ENCODE peak calls at places on chromosomes 11 and 22, in nine cellular contexts. W is stomach, M is endothelial cell of umbilical vein, L is transverse colon, J is H1, A is body of pancreas, T is uterus, U is breast epithelium, X is ovary. I is an unnamed sample.

GRCh38 chr22:47112566-47112965 is 350.1 kb downstream of the TBC1D22A start:
- DNase-seq in W (no peak), M (no peak), L (no peak), J (no peak), A (no peak), T (no peak), U (no peak), X (no peak), I (no peak)

GRCh38 chr11:77175869-77176539 is 48.0 kb downstream of the MYO7A start:
- DNase-seq in W (no peak), M (no peak), L (no peak), J (no peak), A (no peak), T (no peak), U (no peak), X (no peak), I (peak; percentile 46)

GRCh38 chr11:65777821-65778361 is 2.9 kb downstream of the AP5B1 start:
- DNase-seq in W (peak; percentile 24), M (no peak), L (no peak), J (no peak), A (no peak), T (no peak), U (peak; percentile 33), X (no peak), I (peak; percentile 7)

GRCh38 chr11:30683176-30683575 is 97.0 kb upstream of the MPPED2 start:
- DNase-seq in W (no peak), M (no peak), L (no peak), J (no peak), A (no peak), T (no peak), U (no peak), X (no peak), I (no peak)

GRCh38 chr11:74620537-74620936 is 28.2 kb downstream of the POLD3 start:
- DNase-seq in W (no peak), M (no peak), L (no peak), J (no peak), A (no peak), T (no peak), U (no peak), X (no peak), I (no peak)

GRCh38 chr11:109961261-109961660 is 131.9 kb upstream of the ZC3H12C start:
- DNase-seq in W (no peak), M (no peak), L (no peak), J (no peak), A (no peak), T (no peak), U (no peak), X (no peak), I (no peak)

GRCh38 chr22:27879923-27880322 is 39.1 kb downstream of the PITPNB start:
- DNase-seq in W (no peak), M (peak; percentile 57), L (no peak), J (no peak), A (no peak), T (no peak), U (no peak), X (no peak), I (no peak)

GRCh38 chr22:46972256-46972655 is 209.8 kb downstream of the TBC1D22A start:
- DNase-seq in W (no peak), M (no peak), L (no peak), J (no peak), A (no peak), T (no peak), U (no peak), X (no peak), I (no peak)

GRCh38 chr11:46308632-46309419 is 31.4 kb downstream of the CREB3L1 start:
- DNase-seq in W (peak; percentile 79), M (peak; percentile 60), L (peak; percentile 81), J (peak; percentile 60), A (peak; percentile 73), T (peak; percentile 77), U (peak; percentile 83), X (peak; percentile 89), I (peak; percentile 89)

GRCh38 chr11:1665313-1665712 is 31.7 kb upstream of the KRTAP5-6 start:
- DNase-seq in W (no peak), M (no peak), L (no peak), J (no peak), A (no peak), T (no peak), U (no peak), X (no peak), I (no peak)

GRCh38 chr11:76671236-76671590 is 666 bp upstream of the LRRC32 start:
- DNase-seq in W (no peak), M (no peak), L (no peak), J (no peak), A (no peak), T (no peak), U (no peak), X (no peak), I (no peak)

GRCh38 chr11:66080055-66080817 is 10.2 kb downstream of the PACS1 start:
- DNase-seq in W (peak; percentile 51), M (peak; percentile 21), L (peak; percentile 54), J (no peak), A (peak; percentile 58), T (peak; percentile 41), U (no peak), X (no peak), I (no peak)

GRCh38 chr22:50102946-50103345 is 13.1 kb downstream of the MOV10L1 start:
- DNase-seq in W (no peak), M (no peak), L (no peak), J (no peak), A (no peak), T (no peak), U (no peak), X (no peak), I (no peak)

GRCh38 chr22:48950151-48950915 is 877.3 kb downstream of the BRD1 start:
- DNase-seq in W (peak; percentile 18), M (no peak), L (peak; percentile 4), J (no peak), A (no peak), T (no peak), U (no peak), X (no peak), I (peak; percentile 2)

GRCh38 chr11:7688238-7688826 is 15.0 kb upstream of the CYB5R2 start:
- DNase-seq in W (no peak), M (peak; percentile 36), L (no peak), J (no peak), A (no peak), T (no peak), U (no peak), X (no peak), I (no peak)

DNA sequence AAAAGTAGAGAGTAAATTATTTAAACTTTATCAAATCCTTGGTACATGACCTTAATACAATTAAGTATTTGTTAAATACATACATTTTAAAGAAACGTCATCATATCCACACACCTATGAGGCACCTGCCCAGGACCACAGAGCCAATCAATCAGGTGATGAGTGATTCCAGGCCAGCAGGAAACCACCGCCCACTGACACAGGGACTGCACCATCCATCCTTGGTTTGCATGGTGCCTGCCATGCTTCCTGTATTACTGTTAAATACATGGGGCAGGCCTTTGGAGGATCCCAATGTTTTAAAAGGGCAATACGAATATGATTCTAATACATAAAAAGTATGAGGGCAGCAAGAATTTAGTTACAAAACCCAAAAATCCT is 7.0 kb upstream of the TBC1D10A start:
- DNase-seq in W (no peak), M (no peak), L (no peak), J (no peak), A (no peak), T (no peak), U (no peak), X (no peak), I (no peak)
- TF ChIP-seq POLR2A in W (no peak), M (no peak), L (no peak), J (no peak), A (no peak), T (no peak), U (no peak), X (no peak), I (no peak)

GRCh38 chr22:41226728-41227655 is 13.7 kb downstream of the CHADL start:
- DNase-seq in W (no peak), M (no peak), L (no peak), J (no peak), A (no peak), T (no peak), U (no peak), X (no peak), I (no peak)

GRCh38 chr22:41223535-41223934 is 17.2 kb downstream of the CHADL start:
- DNase-seq in W (no peak), M (no peak), L (no peak), J (no peak), A (no peak), T (no peak), U (no peak), X (no peak), I (no peak)

GRCh38 chr22:41217553-41218157 is 12.5 kb downstream of the L3MBTL2 start:
- DNase-seq in W (peak; percentile 42), M (peak; percentile 72), L (peak; percentile 56), J (no peak), A (peak; percentile 34), T (peak; percentile 67), U (no peak), X (peak; percentile 91), I (peak; percentile 69)

GRCh38 chr22:41216984-41217383 is 11.9 kb downstream of the L3MBTL2 start:
- DNase-seq in W (no peak), M (no peak), L (no peak), J (no peak), A (no peak), T (no peak), U (no peak), X (peak; percentile 66), I (no peak)

GRCh38 chr22:41222846-41223507 is 17.8 kb downstream of the CHADL start:
- DNase-seq in W (no peak), M (no peak), L (no peak), J (no peak), A (no peak), T (no peak), U (no peak), X (no peak), I (no peak)
- H3K36me3 ChIP-seq in W (peaks cover 96% of the 10 kb centered on the region), M (peaks cover 10% of the 10 kb centered on the region), L (peaks cover 42% of the 10 kb centered on the region), J (peaks cover 36% of the 10 kb centered on the region), A (peaks cover 26% of the 10 kb centered on the region), T (no peaks in the 10 kb centered on the region), U (peaks cover 8% of the 10 kb centered on the region), X (no peaks in the 10 kb centered on the region), I (no peaks in the 10 kb centered on the region)

GRCh38 chr11:69949327-69949726 is 128.8 kb upstream of the ANO1 start:
- DNase-seq in W (peak; percentile 37), M (peak; percentile 68), L (no peak), J (no peak), A (peak; percentile 65), T (no peak), U (no peak), X (no peak), I (no peak)
- TF ChIP-seq POLR2A in W (no peak), M (no peak), L (no peak), J (no peak), A (no peak), T (no peak), U (no peak), X (no peak), I (no peak)

DNA sequence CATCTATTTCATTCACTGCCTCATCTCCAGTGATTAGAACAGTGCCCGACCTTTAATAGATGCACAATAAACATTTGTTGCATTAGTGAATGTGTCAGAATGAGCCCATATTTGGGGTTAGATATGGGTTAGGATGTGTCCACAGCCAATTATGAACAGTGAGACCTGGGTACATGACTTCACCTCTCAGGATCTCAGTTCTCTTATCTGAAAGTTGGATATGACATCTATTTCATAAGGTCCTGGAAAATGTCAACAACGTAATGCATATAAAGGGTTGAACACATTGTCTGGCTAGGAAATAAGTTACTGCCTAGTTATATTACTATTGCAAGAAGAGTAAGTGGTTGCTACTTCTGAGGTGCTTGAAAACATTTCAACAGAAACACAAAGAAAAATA is 79.7 kb upstream of the LDLRAD3 start:
- DNase-seq in W (no peak), M (no peak), L (no peak), J (no peak), A (no peak), T (no peak), U (no peak), X (no peak), I (no peak)
- H3K36me3 ChIP-seq in W (no peaks in the 10 kb centered on the region), M (no peaks in the 10 kb centered on the region), L (no peaks in the 10 kb centered on the region), J (no peaks in the 10 kb centered on the region), A (no peaks in the 10 kb centered on the region), T (no peaks in the 10 kb centered on the region), U (no peaks in the 10 kb centered on the region), X (no peaks in the 10 kb centered on the region), I (no peaks in the 10 kb centered on the region)